ENCODE peak calls at places on chromosomes 3 and 15, in six cellular contexts. U is neural crest cell, S is fibroblast of lung, K is GM13976, E is GM06990, Z is hepatocyte. C is an unnamed sample.

GRCh38 chr3:100496711-100497261 is 4.4 kb downstream of the TMEM45A start:
- DNase-seq in Z (no peak), U (no peak), E (peak), S (peak), K (no peak), C (no peak)

GRCh38 chr15:74206801-74207281 is 4.3 kb upstream of the STRA6 start:
- DNase-seq in K (no peak), U (no peak), Z (peak), E (no peak), S (peak), C (no peak)

GRCh38 chr3:58333206-58334012 is 717 bp downstream of the PXK start:
- DNase-seq in S (no peak), Z (peak), E (peak), U (peak), K (peak), C (peak)

GRCh38 chr3:94360982-94361381 is 298.1 kb downstream of the NSUN3 start:
- DNase-seq in K (no peak), U (no peak), Z (no peak), S (peak), E (no peak), C (no peak)

GRCh38 chr3:194959217-194959616 is 273.5 kb downstream of the FAM43A start:
- DNase-seq in K (no peak), Z (no peak), E (no peak), S (no peak), U (no peak), C (no peak)

GRCh38 chr15:39135989-39136388 is 444.9 kb upstream of the THBS1 start:
- DNase-seq in S (peak), U (no peak), Z (no peak), E (no peak), K (no peak), C (no peak)

GRCh38 chr15:81071130-81071529 is 62.9 kb upstream of the CFAP161 start:
- DNase-seq in S (peak), U (no peak), E (no peak), Z (no peak), K (no peak), C (no peak)

GRCh38 chr3:126557761-126558160 is 971 bp downstream of the C3orf22 start:
- DNase-seq in Z (no peak), U (no peak), E (no peak), S (no peak), K (no peak), C (peak)

GRCh38 chr3:176328198-176328597 is 869.1 kb downstream of the TBL1XR1 start:
- DNase-seq in U (no peak), S (no peak), K (no peak), E (no peak), Z (no peak), C (no peak)

GRCh38 chr3:46690798-46691197 is 2.7 kb downstream of the ALS2CL start:
- DNase-seq in U (no peak), K (no peak), Z (peak), S (no peak), E (no peak), C (no peak)

GRCh38 chr3:73502609-73503560 is 121.9 kb downstream of the PDZRN3 start:
- DNase-seq in Z (peak), S (peak), E (peak), K (peak), U (peak), C (peak)

GRCh38 chr3:159989973-159990846 is 1.6 kb downstream of the IL12A start:
- DNase-seq in Z (no peak), S (no peak), E (no peak), U (no peak), K (no peak), C (no peak)

GRCh38 chr3:159992601-159993000 is 4.0 kb downstream of the IL12A start:
- DNase-seq in U (no peak), E (no peak), Z (no peak), S (no peak), K (no peak), C (no peak)

GRCh38 chr3:159988617-159989251 is at the start of gene IL12A:
- DNase-seq in Z (peak), U (peak), E (peak), S (peak), K (peak), C (peak)

GRCh38 chr3:159994182-159994581 is 5.5 kb downstream of the IL12A start:
- DNase-seq in K (no peak), Z (no peak), S (peak), E (no peak), U (no peak), C (no peak)

DNA sequence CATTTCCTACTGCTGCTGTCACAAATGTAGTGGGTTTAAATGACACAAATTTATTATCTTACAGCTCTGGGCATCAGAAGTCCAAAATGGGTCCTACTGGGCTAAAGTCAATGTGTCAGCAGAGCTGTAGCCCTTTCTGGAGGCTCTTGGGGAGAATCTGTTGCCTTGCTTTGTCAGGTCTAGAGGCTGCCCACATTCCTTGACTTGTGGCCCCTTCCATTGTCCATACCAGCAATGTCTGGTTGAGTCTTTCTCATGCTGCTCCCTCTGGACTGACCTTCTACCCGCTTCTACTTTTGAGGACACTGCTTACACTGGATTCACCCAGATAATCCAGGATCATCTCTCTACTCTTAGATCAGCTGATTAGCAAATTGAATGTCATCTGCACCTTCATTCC is 3.0 kb downstream of the IL12A start:
- DNase-seq in E (no peak), Z (no peak), S (no peak), K (no peak), U (no peak), C (no peak)
- TF ChIP-seq CTCF in E (no peak), Z (no peak), S (no peak), K (no peak), U (no peak), C (no peak)

DNA sequence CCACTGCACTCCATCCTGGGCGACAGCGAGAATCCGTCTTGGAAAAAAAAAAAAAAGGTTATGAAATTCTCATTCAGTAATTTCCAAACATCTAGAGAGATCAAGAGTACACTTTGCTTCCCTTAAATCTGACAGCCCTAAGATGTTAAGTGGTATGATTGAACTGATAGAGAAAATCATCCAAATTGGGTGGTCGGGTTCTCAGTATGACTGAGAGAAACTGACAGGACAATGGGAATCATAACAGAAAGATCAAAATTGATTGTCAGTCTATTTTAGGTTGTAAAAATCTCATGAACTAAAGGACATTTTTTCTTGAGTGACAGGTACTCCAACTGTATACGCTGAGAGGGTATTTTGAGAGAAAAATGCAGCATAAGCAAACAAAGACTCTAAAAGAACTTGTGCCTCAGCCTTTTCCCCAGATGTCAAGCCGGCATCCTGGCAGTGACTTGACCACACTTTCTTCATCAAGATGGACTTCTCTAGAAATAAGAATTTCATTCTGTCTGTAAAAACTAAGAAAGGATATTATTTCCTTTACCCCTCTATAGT is 65.8 kb downstream of the MYO5A start:
- DNase-seq in Z (no peak), E (peak), S (no peak), K (no peak), U (no peak), C (no peak)
- TF ChIP-seq CTCF in Z (no peak), E (no peak), S (no peak), K (no peak), U (no peak), C (no peak)

GRCh38 chr15:34084086-34084485 is 17.6 kb downstream of the EMC7 start:
- DNase-seq in U (no peak), K (no peak), E (no peak), Z (no peak), S (peak), C (no peak)
- TF ChIP-seq CTCF in U (no peak), K (no peak), E (no peak), Z (no peak), S (no peak), C (no peak)

GRCh38 chr3:123015596-123015995 is 12.0 kb downstream of the SEMA5B start:
- DNase-seq in S (no peak), U (no peak), Z (no peak), K (no peak), E (no peak), C (no peak)
- TF ChIP-seq CTCF in S (no peak), U (no peak), Z (no peak), K (no peak), E (peak), C (no peak)

DNA sequence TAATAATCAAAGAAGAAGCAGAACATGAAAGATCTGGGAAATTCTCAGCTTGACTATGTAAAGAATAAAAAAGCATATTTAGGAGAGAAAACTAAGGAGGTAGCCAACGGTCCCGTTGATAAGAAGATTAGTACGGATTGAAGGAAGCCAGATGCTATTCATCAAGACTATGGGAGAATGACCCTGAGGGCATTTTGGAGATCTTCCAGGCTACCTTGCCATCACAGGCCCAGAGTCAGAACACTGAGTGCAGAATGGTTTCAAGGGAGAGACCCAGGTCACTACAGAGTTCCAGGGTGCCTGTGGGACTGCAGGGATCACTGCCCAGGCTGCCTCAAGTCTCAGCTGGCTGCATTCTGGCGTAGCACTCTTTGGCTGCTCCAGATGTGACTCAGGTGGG is 752.9 kb upstream of the ARPP21 start:
- DNase-seq in Z (no peak), E (no peak), S (no peak), U (no peak), K (no peak), C (no peak)
- TF ChIP-seq CTCF in Z (no peak), E (no peak), S (no peak), U (no peak), K (no peak), C (no peak)

DNA sequence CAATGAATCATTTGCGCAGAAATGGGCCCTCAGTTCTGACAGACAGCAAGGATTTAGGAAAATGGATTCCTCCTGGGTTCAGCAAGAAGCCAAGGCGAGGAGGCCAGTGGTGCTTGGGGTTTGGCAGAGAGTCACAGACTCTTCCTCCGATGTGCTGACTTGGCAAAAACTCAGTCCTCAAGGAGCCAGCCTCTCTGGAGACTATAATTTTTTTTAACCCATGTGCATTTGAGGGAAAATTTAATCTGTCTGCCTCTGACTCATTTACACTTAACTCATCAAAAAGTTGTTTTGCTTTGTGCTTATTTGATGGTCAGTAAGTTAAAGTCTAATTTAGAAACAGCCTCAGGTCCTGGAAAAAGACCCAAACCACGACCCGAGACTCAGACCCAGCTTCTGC is 34.2 kb upstream of the SLC24A5 start:
- DNase-seq in S (peak), K (no peak), E (no peak), U (no peak), Z (no peak), C (no peak)
- TF ChIP-seq CTCF in S (no peak), K (no peak), E (no peak), U (no peak), Z (no peak), C (no peak)

DNA sequence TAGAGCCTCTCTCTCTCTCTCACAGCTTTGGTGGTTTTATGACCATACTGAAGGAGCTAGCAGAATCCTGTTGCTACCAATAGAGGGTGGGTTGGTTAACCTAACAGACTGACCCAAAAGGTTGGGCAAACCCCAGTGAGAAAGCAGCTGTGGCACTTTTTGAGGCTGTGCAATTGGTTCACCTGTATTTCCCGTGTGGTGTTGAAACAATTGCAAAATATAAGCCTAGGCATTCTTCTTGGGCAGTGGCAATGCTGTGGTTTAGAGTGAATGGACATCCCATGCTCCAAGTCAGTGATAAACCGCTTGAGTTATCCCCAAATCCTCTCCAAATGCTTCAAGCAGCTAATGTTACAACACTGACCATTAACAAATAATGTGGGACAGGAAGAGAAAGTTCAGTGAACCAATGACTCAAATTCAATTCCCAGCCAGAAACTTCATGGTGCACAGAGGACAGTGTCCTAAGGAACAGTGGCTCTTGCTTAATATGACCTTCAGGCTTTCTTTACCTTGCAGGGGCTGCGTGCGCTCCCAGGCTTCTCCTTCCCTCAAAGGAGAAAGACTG is 261.9 kb upstream of the ICE2 start:
- DNase-seq in U (no peak), E (no peak), S (peak), K (no peak), Z (peak), C (no peak)
- TF ChIP-seq CTCF in U (no peak), E (no peak), S (no peak), K (no peak), Z (no peak), C (no peak)

GRCh38 chr3:4939276-4939675 is 40.0 kb upstream of the BHLHE40 start:
- DNase-seq in U (no peak), Z (no peak), K (no peak), E (no peak), S (peak), C (no peak)

GRCh38 chr3:4947028-4947427 is 32.2 kb upstream of the BHLHE40 start:
- DNase-seq in U (no peak), K (no peak), E (no peak), Z (no peak), S (no peak), C (no peak)

GRCh38 chr3:4940985-4941384 is 38.3 kb upstream of the BHLHE40 start:
- DNase-seq in S (no peak), K (no peak), Z (no peak), U (no peak), E (no peak), C (no peak)

GRCh38 chr3:4945318-4945717 is 33.9 kb upstream of the BHLHE40 start:
- DNase-seq in U (no peak), S (no peak), E (no peak), Z (no peak), K (no peak), C (no peak)

DNA sequence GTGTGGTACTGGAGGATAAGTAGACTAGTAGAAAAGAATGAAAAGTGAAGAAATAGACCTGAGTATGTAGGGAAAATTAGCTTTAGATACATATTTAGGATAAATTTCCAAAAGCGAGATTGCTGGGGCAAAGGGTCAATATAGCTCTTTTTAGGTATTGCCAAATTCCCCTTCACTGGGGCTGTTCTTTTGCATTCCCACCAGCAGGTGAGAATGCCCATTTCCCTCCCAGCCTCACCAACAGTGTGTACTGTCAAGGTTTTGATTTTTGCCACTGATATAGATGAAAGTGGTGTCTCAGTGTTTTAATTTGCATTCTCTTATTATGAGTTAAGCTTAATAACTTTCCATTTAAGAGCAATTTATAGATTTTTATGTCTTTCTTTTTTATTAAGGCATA is 35.7 kb upstream of the BHLHE40 start:
- DNase-seq in U (no peak), K (no peak), Z (no peak), S (no peak), E (no peak), C (peak)
- TF ChIP-seq CTCF in U (peak), K (no peak), Z (peak), S (peak), E (no peak), C (peak)

GRCh38 chr3:103181175-103181574 is 746.4 kb downstream of the ZPLD1 start:
- DNase-seq in E (no peak), S (peak), Z (no peak), K (no peak), U (no peak), C (no peak)
- TF ChIP-seq CTCF in E (no peak), S (no peak), Z (no peak), K (no peak), U (no peak), C (no peak)

GRCh38 chr3:64221564-64222257 is 3.6 kb downstream of the PRICKLE2 start:
- DNase-seq in E (no peak), K (no peak), S (no peak), U (no peak), Z (no peak), C (no peak)
- TF ChIP-seq CTCF in E (no peak), K (no peak), S (no peak), U (no peak), Z (no peak), C (no peak)